ENCODE peak calls at places on chromosomes 11 and 22, in nine cellular contexts. A is T-helper 1 cell; P is activated T-helper 9 cell treated with anti-CD3 and anti-CD28 coated beads, Interleukin-2, amount 50 U/mL, for 16 hours; U is NAMALWA; Q is HL-60; Z is NCI-H1694 treated with DMSO at 0.1 percent for 48 hours; T is iPS-NIHi11; C is AG04450; H is fibroblast of lung. K is an unnamed sample.

GRCh38 chr11:74710291-74710938 is 20.8 kb downstream of the CHRDL2 start:
- DNase-seq in A (no peak), P (no peak), U (no peak), Q (no peak), Z (no peak), T (no peak), C (no peak), H (no peak), K (no peak)

GRCh38 chr22:27720860-27721259 is 80.7 kb downstream of the MN1 start:
- DNase-seq in A (no peak), P (no peak), U (no peak), Q (no peak), Z (no peak), T (no peak), C (no peak), H (no peak), K (no peak)

GRCh38 chr22:23215294-23216204 is 35.2 kb downstream of the BCR start:
- DNase-seq in A (peak), P (no peak), U (no peak), Q (peak), Z (no peak), T (no peak), C (no peak), H (no peak), K (no peak)

GRCh38 chr11:8288824-8289223 is 25.1 kb upstream of the LMO1 start:
- DNase-seq in A (no peak), P (no peak), U (no peak), Q (no peak), Z (no peak), T (no peak), C (no peak), H (no peak), K (no peak)

GRCh38 chr22:19213001-19213400 is 34.5 kb upstream of the SLC25A1 start:
- DNase-seq in A (no peak), P (no peak), U (peak), Q (no peak), Z (no peak), T (no peak), C (no peak), H (no peak), K (no peak)

GRCh38 chr11:120239713-120240640 is at the start of gene POU2F3:
- DNase-seq in A (no peak), P (no peak), U (no peak), Q (no peak), Z (no peak), T (peak), C (no peak), H (no peak), K (no peak)

GRCh38 chr11:6755303-6755952 is 16.3 kb downstream of the OR2AG2 start:
- DNase-seq in A (no peak), P (no peak), U (peak), Q (peak), Z (no peak), T (peak), C (no peak), H (peak), K (no peak)

GRCh38 chr11:69397732-69398131 is 83.7 kb upstream of the LINC01488 start:
- DNase-seq in A (no peak), P (no peak), U (no peak), Q (no peak), Z (no peak), T (no peak), C (no peak), H (no peak), K (peak)

GRCh38 chr11:108886608-108887007 is 221.7 kb downstream of the DDX10 start:
- DNase-seq in A (no peak), P (no peak), U (no peak), Q (no peak), Z (no peak), T (no peak), C (no peak), H (no peak), K (no peak)

GRCh38 chr11:63491614-63492372 is 826 bp upstream of the PLAAT5 start:
- DNase-seq in A (no peak), P (no peak), U (no peak), Q (peak), Z (no peak), T (no peak), C (no peak), H (peak), K (no peak)

GRCh38 chr11:105265859-105266258 is 126.3 kb upstream of the CARD18 start:
- DNase-seq in A (no peak), P (no peak), U (no peak), Q (no peak), Z (no peak), T (no peak), C (no peak), H (peak), K (no peak)

GRCh38 chr22:50621491-50621880 is 6.5 kb downstream of the ARSA start:
- DNase-seq in A (peak), P (no peak), U (peak), Q (peak), Z (no peak), T (no peak), C (no peak), H (no peak), K (peak)

GRCh38 chr11:19886498-19886897 is 173.9 kb downstream of the NAV2 start:
- DNase-seq in A (no peak), P (no peak), U (no peak), Q (no peak), Z (no peak), T (no peak), C (no peak), H (no peak), K (no peak)

GRCh38 chr22:20751185-20751851 is 22.6 kb upstream of the SERPIND1 start:
- DNase-seq in A (no peak), P (no peak), U (no peak), Q (no peak), Z (no peak), T (peak), C (no peak), H (peak), K (no peak)

GRCh38 chr11:36467913-36468312 is 42.2 kb downstream of the TRAF6 start:
- DNase-seq in A (no peak), P (no peak), U (no peak), Q (no peak), Z (no peak), T (no peak), C (no peak), H (no peak), K (no peak)